ENCODE peak calls at places on chromosomes 2 and 18, in five cellular contexts. One of them, this sample, is unnamed.

GRCh38 chr2:111624401-111625156 is 259.4 kb downstream of the ANAPC1 start:
- DNase-seq in upper lobe of right lung: no peak
- DNase-seq in nephron progenitor cell: no peak
- DNase-seq in stimulated activated CD4-positive, alpha-beta T cell treated with anti-CD3 and anti-CD28 coated beads, Interleukin-2, amount 100 ng/mL, for 24 hours: no peak
- DNase-seq in activated CD4-positive, CD25-positive, alpha-beta regulatory T cell treated with anti-CD3 and anti-CD28 coated beads, Interleukin-2, amount 50 U/mL, for 72 hours: no peak
- DNase-seq in this sample: no peak

GRCh38 chr2:231711677-231712461 is 3.5 kb downstream of the PTMA start:
- DNase-seq in upper lobe of right lung: no peak
- DNase-seq in nephron progenitor cell: no peak
- DNase-seq in stimulated activated CD4-positive, alpha-beta T cell treated with anti-CD3 and anti-CD28 coated beads, Interleukin-2, amount 100 ng/mL, for 24 hours: peak; percentile 31
- DNase-seq in activated CD4-positive, CD25-positive, alpha-beta regulatory T cell treated with anti-CD3 and anti-CD28 coated beads, Interleukin-2, amount 50 U/mL, for 72 hours: no peak
- DNase-seq in this sample: peak; percentile 45

GRCh38 chr2:43944915-43945314 is 50.9 kb downstream of the LRPPRC start:
- DNase-seq in upper lobe of right lung: no peak
- DNase-seq in nephron progenitor cell: no peak
- DNase-seq in stimulated activated CD4-positive, alpha-beta T cell treated with anti-CD3 and anti-CD28 coated beads, Interleukin-2, amount 100 ng/mL, for 24 hours: no peak
- DNase-seq in activated CD4-positive, CD25-positive, alpha-beta regulatory T cell treated with anti-CD3 and anti-CD28 coated beads, Interleukin-2, amount 50 U/mL, for 72 hours: no peak
- DNase-seq in this sample: no peak

GRCh38 chr18:74519320-74520095 is 14.8 kb upstream of the CNDP1 start:
- DNase-seq in upper lobe of right lung: peak; percentile 43
- DNase-seq in nephron progenitor cell: no peak
- DNase-seq in stimulated activated CD4-positive, alpha-beta T cell treated with anti-CD3 and anti-CD28 coated beads, Interleukin-2, amount 100 ng/mL, for 24 hours: no peak
- DNase-seq in activated CD4-positive, CD25-positive, alpha-beta regulatory T cell treated with anti-CD3 and anti-CD28 coated beads, Interleukin-2, amount 50 U/mL, for 72 hours: no peak
- DNase-seq in this sample: no peak

GRCh38 chr2:106841886-106842645 is 43.9 kb downstream of the ST6GAL2 start:
- DNase-seq in upper lobe of right lung: no peak
- DNase-seq in nephron progenitor cell: no peak
- DNase-seq in stimulated activated CD4-positive, alpha-beta T cell treated with anti-CD3 and anti-CD28 coated beads, Interleukin-2, amount 100 ng/mL, for 24 hours: no peak
- DNase-seq in activated CD4-positive, CD25-positive, alpha-beta regulatory T cell treated with anti-CD3 and anti-CD28 coated beads, Interleukin-2, amount 50 U/mL, for 72 hours: no peak
- DNase-seq in this sample: no peak

GRCh38 chr2:39568561-39569006 is 97.1 kb upstream of the TMEM178A start:
- DNase-seq in upper lobe of right lung: no peak
- DNase-seq in nephron progenitor cell: no peak
- DNase-seq in stimulated activated CD4-positive, alpha-beta T cell treated with anti-CD3 and anti-CD28 coated beads, Interleukin-2, amount 100 ng/mL, for 24 hours: no peak
- DNase-seq in activated CD4-positive, CD25-positive, alpha-beta regulatory T cell treated with anti-CD3 and anti-CD28 coated beads, Interleukin-2, amount 50 U/mL, for 72 hours: no peak
- DNase-seq in this sample: no peak

GRCh38 chr2:5690231-5690630 is 2.0 kb upstream of the SOX11 start:
- DNase-seq in upper lobe of right lung: no peak
- DNase-seq in nephron progenitor cell: no peak
- DNase-seq in stimulated activated CD4-positive, alpha-beta T cell treated with anti-CD3 and anti-CD28 coated beads, Interleukin-2, amount 100 ng/mL, for 24 hours: no peak
- DNase-seq in activated CD4-positive, CD25-positive, alpha-beta regulatory T cell treated with anti-CD3 and anti-CD28 coated beads, Interleukin-2, amount 50 U/mL, for 72 hours: no peak
- DNase-seq in this sample: no peak

GRCh38 chr18:43061816-43062215 is 53.7 kb downstream of the RIT2 start:
- DNase-seq in upper lobe of right lung: no peak
- DNase-seq in nephron progenitor cell: no peak
- DNase-seq in stimulated activated CD4-positive, alpha-beta T cell treated with anti-CD3 and anti-CD28 coated beads, Interleukin-2, amount 100 ng/mL, for 24 hours: no peak
- DNase-seq in activated CD4-positive, CD25-positive, alpha-beta regulatory T cell treated with anti-CD3 and anti-CD28 coated beads, Interleukin-2, amount 50 U/mL, for 72 hours: no peak
- DNase-seq in this sample: no peak

GRCh38 chr2:205376071-205376470 is 306.2 kb upstream of the NRP2 start:
- DNase-seq in upper lobe of right lung: no peak
- DNase-seq in nephron progenitor cell: no peak
- DNase-seq in stimulated activated CD4-positive, alpha-beta T cell treated with anti-CD3 and anti-CD28 coated beads, Interleukin-2, amount 100 ng/mL, for 24 hours: no peak
- DNase-seq in activated CD4-positive, CD25-positive, alpha-beta regulatory T cell treated with anti-CD3 and anti-CD28 coated beads, Interleukin-2, amount 50 U/mL, for 72 hours: no peak
- DNase-seq in this sample: no peak

GRCh38 chr18:74294526-74294925 is 2.8 kb upstream of the CYB5A start:
- DNase-seq in upper lobe of right lung: no peak
- DNase-seq in nephron progenitor cell: no peak
- DNase-seq in stimulated activated CD4-positive, alpha-beta T cell treated with anti-CD3 and anti-CD28 coated beads, Interleukin-2, amount 100 ng/mL, for 24 hours: no peak
- DNase-seq in activated CD4-positive, CD25-positive, alpha-beta regulatory T cell treated with anti-CD3 and anti-CD28 coated beads, Interleukin-2, amount 50 U/mL, for 72 hours: no peak
- DNase-seq in this sample: no peak

GRCh38 chr18:58385472-58385871 is 243.4 kb downstream of the ALPK2 start:
- DNase-seq in upper lobe of right lung: no peak
- DNase-seq in nephron progenitor cell: no peak
- DNase-seq in stimulated activated CD4-positive, alpha-beta T cell treated with anti-CD3 and anti-CD28 coated beads, Interleukin-2, amount 100 ng/mL, for 24 hours: no peak
- DNase-seq in activated CD4-positive, CD25-positive, alpha-beta regulatory T cell treated with anti-CD3 and anti-CD28 coated beads, Interleukin-2, amount 50 U/mL, for 72 hours: no peak
- DNase-seq in this sample: no peak

GRCh38 chr2:72994991-72995380 is 76.5 kb downstream of the SFXN5 start:
- DNase-seq in upper lobe of right lung: no peak
- DNase-seq in nephron progenitor cell: no peak
- DNase-seq in stimulated activated CD4-positive, alpha-beta T cell treated with anti-CD3 and anti-CD28 coated beads, Interleukin-2, amount 100 ng/mL, for 24 hours: no peak
- DNase-seq in activated CD4-positive, CD25-positive, alpha-beta regulatory T cell treated with anti-CD3 and anti-CD28 coated beads, Interleukin-2, amount 50 U/mL, for 72 hours: no peak
- DNase-seq in this sample: no peak

GRCh38 chr2:86194751-86195054 is 559 bp downstream of the IMMT start:
- DNase-seq in upper lobe of right lung: no peak
- DNase-seq in nephron progenitor cell: no peak
- DNase-seq in stimulated activated CD4-positive, alpha-beta T cell treated with anti-CD3 and anti-CD28 coated beads, Interleukin-2, amount 100 ng/mL, for 24 hours: no peak
- DNase-seq in activated CD4-positive, CD25-positive, alpha-beta regulatory T cell treated with anti-CD3 and anti-CD28 coated beads, Interleukin-2, amount 50 U/mL, for 72 hours: no peak
- DNase-seq in this sample: no peak

GRCh38 chr2:86671304-86671981 is 47.8 kb upstream of the RNF103 start:
- DNase-seq in upper lobe of right lung: no peak
- DNase-seq in nephron progenitor cell: no peak
- DNase-seq in stimulated activated CD4-positive, alpha-beta T cell treated with anti-CD3 and anti-CD28 coated beads, Interleukin-2, amount 100 ng/mL, for 24 hours: no peak
- DNase-seq in activated CD4-positive, CD25-positive, alpha-beta regulatory T cell treated with anti-CD3 and anti-CD28 coated beads, Interleukin-2, amount 50 U/mL, for 72 hours: no peak
- DNase-seq in this sample: no peak

GRCh38 chr2:192159215-192159614 is 35.5 kb downstream of the TMEFF2 start:
- DNase-seq in upper lobe of right lung: no peak
- DNase-seq in nephron progenitor cell: no peak
- DNase-seq in stimulated activated CD4-positive, alpha-beta T cell treated with anti-CD3 and anti-CD28 coated beads, Interleukin-2, amount 100 ng/mL, for 24 hours: no peak
- DNase-seq in activated CD4-positive, CD25-positive, alpha-beta regulatory T cell treated with anti-CD3 and anti-CD28 coated beads, Interleukin-2, amount 50 U/mL, for 72 hours: no peak
- DNase-seq in this sample: no peak